ENCODE peak calls at places on chromosomes 16 and 17, in seven cellular contexts. Z is left cardiac atrium, G is heart right ventricle, F is prostate gland, P is endodermal cell, Q is T-cell, U is naive B cell. I is an unnamed sample.

GRCh38 chr16:1610841-1611653 is 825 bp downstream of the IFT140 start:
- DNase-seq in Z (no peak), U (no peak), F (no peak), Q (peak), G (no peak), P (no peak), I (peak)

GRCh38 chr16:3508736-3509135 is 7.9 kb downstream of the CLUAP1 start:
- DNase-seq in U (no peak), P (no peak), F (no peak), Q (no peak), Z (no peak), G (no peak), I (no peak)

GRCh38 chr16:11129378-11129781 is 126.6 kb downstream of the SOCS1 start:
- DNase-seq in U (no peak), Q (no peak), Z (no peak), G (no peak), F (no peak), P (no peak), I (peak)

GRCh38 chr17:15652960-15653359 is 31.2 kb downstream of the TRIM16 start:
- DNase-seq in G (no peak), P (no peak), U (no peak), Z (no peak), F (no peak), Q (no peak), I (no peak)

GRCh38 chr17:41987642-41988041 is 21.0 kb downstream of the CNP start:
- DNase-seq in Q (no peak), F (no peak), Z (no peak), G (no peak), P (no peak), U (no peak), I (no peak)

GRCh38 chr17:50297407-50297865 is 23.2 kb downstream of the TMEM92 start:
- DNase-seq in Z (peak), P (peak), F (peak), U (peak), Q (peak), G (peak), I (peak)

GRCh38 chr16:14529010-14529669 is 100.9 kb downstream of the PARN start:
- DNase-seq in F (peak), Z (peak), U (peak), G (peak), Q (peak), P (peak), I (peak)

GRCh38 chr16:30609002-30609927 is 924 bp downstream of the ZNF689 start:
- DNase-seq in G (peak), F (peak), Q (peak), P (peak), Z (peak), U (no peak), I (peak)

GRCh38 chr16:8063151-8063550 is 527.2 kb downstream of the TMEM114 start:
- DNase-seq in Z (no peak), F (no peak), G (no peak), P (no peak), Q (no peak), U (no peak), I (no peak)

GRCh38 chr17:63419949-63420867 is 25.9 kb downstream of the CYB561 start:
- DNase-seq in Q (peak), P (no peak), G (no peak), F (no peak), Z (peak), U (no peak), I (no peak)

GRCh38 chr16:48623304-48624016 is 13.5 kb upstream of the N4BP1 start:
- DNase-seq in F (peak), P (peak), Z (peak), U (peak), Q (peak), G (peak), I (peak)

GRCh38 chr16:17229131-17229530 is 241.6 kb downstream of the XYLT1 start:
- DNase-seq in P (no peak), U (no peak), Z (no peak), G (no peak), Q (no peak), F (no peak), I (no peak)

GRCh38 chr17:38912221-38912813 is 13.1 kb upstream of the LASP1NB start:
- DNase-seq in F (no peak), Z (peak), Q (no peak), G (peak), U (no peak), P (peak), I (no peak)

GRCh38 chr17:27888945-27889344 is 4.2 kb downstream of the LYRM9 start:
- DNase-seq in Q (no peak), U (no peak), G (no peak), Z (no peak), P (peak), F (no peak), I (peak)

GRCh38 chr16:69938981-69939820 is 11.9 kb upstream of the CLEC18A start:
- DNase-seq in P (peak), U (no peak), Z (no peak), F (no peak), Q (no peak), G (no peak), I (no peak)

GRCh38 chr17:38466346-38467315 is 38.4 kb downstream of the ARHGAP23 start:
- DNase-seq in Z (no peak), Q (no peak), U (no peak), G (no peak), F (no peak), P (no peak), I (no peak)

GRCh38 chr17:15659236-15659635 is 24.9 kb downstream of the TRIM16 start:
- DNase-seq in Z (no peak), U (no peak), P (no peak), Q (no peak), G (no peak), F (no peak), I (no peak)

GRCh38 chr17:26809033-26809432 is 484.9 kb upstream of the WSB1 start:
- DNase-seq in Z (no peak), G (no peak), Q (no peak), U (no peak), P (no peak), F (no peak), I (peak)

GRCh38 chr17:45320349-45320930 is 3.6 kb upstream of the MAP3K14 start:
- DNase-seq in G (no peak), F (no peak), Q (no peak), P (no peak), Z (no peak), U (no peak), I (no peak)

GRCh38 chr17:6041261-6041660 is 28.9 kb upstream of the WSCD1 start:
- DNase-seq in F (no peak), Z (no peak), Q (no peak), P (no peak), U (no peak), G (no peak), I (no peak)

I was measured in mesenchymal stem cell.